ENCODE peak calls at places on chromosome 21, in eight cellular contexts. D is effector CD4-positive, alpha-beta T cell; G is T-helper 1 cell; M is hepatocyte; X is substantia nigra; S is DMS53; Z is right cardiac atrium; Q is ecto neural progenitor cell. B is an unnamed sample.

GRCh38 chr21:39867198-39867650 is at the start of gene PCP4:
- DNase-seq in D (no peak), G (no peak), M (peak), X (no peak), S (peak), Z (peak), Q (peak), B (no peak)

GRCh38 chr21:45129231-45129923 is 55.0 kb downstream of the ADARB1 start:
- DNase-seq in D (no peak), G (no peak), M (no peak), X (no peak), S (no peak), Z (peak), Q (no peak), B (no peak)

GRCh38 chr21:32483293-32483595 is 70.7 kb downstream of the EVA1C start:
- DNase-seq in D (no peak), G (no peak), M (no peak), X (no peak), S (peak), Z (no peak), Q (no peak), B (no peak)

GRCh38 chr21:30340714-30341573 is 3.5 kb upstream of the KRTAP27-1 start:
- DNase-seq in D (peak), G (no peak), M (peak), X (no peak), S (peak), Z (no peak), Q (no peak), B (peak)

GRCh38 chr21:34715985-34716596 is 47.3 kb downstream of the CLIC6 start:
- DNase-seq in D (no peak), G (no peak), M (no peak), X (no peak), S (no peak), Z (no peak), Q (no peak), B (no peak)

GRCh38 chr21:37220433-37220980 is 46.6 kb downstream of the VPS26C start:
- DNase-seq in D (peak), G (no peak), M (no peak), X (no peak), S (peak), Z (no peak), Q (no peak), B (peak)

GRCh38 chr21:46457801-46458314 is 833 bp upstream of the DIP2A start:
- DNase-seq in D (peak), G (no peak), M (peak), X (no peak), S (peak), Z (peak), Q (no peak), B (no peak)

GRCh38 chr21:44527156-44527982 is 12.6 kb downstream of the KRTAP10-1 start:
- DNase-seq in D (no peak), G (no peak), M (no peak), X (no peak), S (no peak), Z (peak), Q (no peak), B (no peak)

GRCh38 chr21:14403681-14404318 is 20.9 kb upstream of the HSPA13 start:
- DNase-seq in D (no peak), G (no peak), M (peak), X (no peak), S (peak), Z (no peak), Q (no peak), B (no peak)

GRCh38 chr21:36535618-36536241 is 55.8 kb upstream of the CLDN14 start:
- DNase-seq in D (no peak), G (no peak), M (no peak), X (no peak), S (no peak), Z (no peak), Q (no peak), B (no peak)

GRCh38 chr21:44291078-44291935 is 5.6 kb downstream of the AIRE start:
- DNase-seq in D (no peak), G (no peak), M (no peak), X (no peak), S (peak), Z (peak), Q (no peak), B (no peak)